ENCODE peak calls at places on chromosomes 1 and 21, in four cellular contexts. C, X, I and O are unnamed samples.
A peak's percentile ranks its signal among the peaks of the same experiment; 100 is the strongest.

GRCh38 chr1:168312718-168313604 is 32.3 kb downstream of the TBX19 start:
- DNase-seq in X (no peak), I (no peak), C (no peak), O (no peak)

GRCh38 chr1:194476872-194477271 is 1290.5 kb upstream of the B3GALT2 start:
- DNase-seq in X (no peak), C (no peak), I (no peak), O (no peak)

GRCh38 chr21:17819114-17819877 is at the start of gene C21orf91:
- DNase-seq in I (peak; percentile 56), X (peak; percentile 93), C (peak; percentile 95), O (peak; percentile 79)

GRCh38 chr21:32776743-32777142 is 5.2 kb upstream of the PAXBP1 start:
- DNase-seq in C (no peak), I (no peak), X (no peak), O (no peak)

GRCh38 chr21:45465611-45466329 is 60.8 kb downstream of the COL18A1 start:
- DNase-seq in C (no peak), I (no peak), X (no peak), O (no peak)

GRCh38 chr21:44360174-44360573 is 6.8 kb downstream of the TRPM2 start:
- DNase-seq in I (no peak), C (no peak), X (no peak), O (no peak)

GRCh38 chr21:17488620-17489019 is 24.2 kb upstream of the CXADR start:
- DNase-seq in C (no peak), I (no peak), X (no peak), O (no peak)

GRCh38 chr1:180675586-180675985 is 43.8 kb downstream of the XPR1 start:
- DNase-seq in X (no peak), C (no peak), I (peak; percentile 25), O (no peak)

GRCh38 chr1:14413809-14414208 is 184.7 kb upstream of the KAZN start:
- DNase-seq in X (no peak), I (no peak), C (no peak), O (no peak)

GRCh38 chr1:9823693-9823942 is 147 bp downstream of the CLSTN1 start:
- DNase-seq in C (peak; percentile 70), I (no peak), X (no peak), O (no peak)

GRCh38 chr21:22346576-22346975 is 1348.4 kb downstream of the NCAM2 start:
- DNase-seq in I (no peak), X (no peak), C (no peak), O (no peak)

GRCh38 chr1:169779970-169780369 is 14.7 kb downstream of the METTL18 start:
- DNase-seq in C (no peak), X (no peak), I (no peak), O (no peak)

GRCh38 chr1:151472852-151473731 is 13.8 kb upstream of the POGZ start:
- DNase-seq in I (no peak), C (peak; percentile 59), X (no peak), O (peak; percentile 44)

GRCh38 chr21:38759286-38759872 is 46.4 kb upstream of the ETS2 start:
- DNase-seq in X (no peak), I (no peak), C (no peak), O (no peak)

GRCh38 chr1:6971048-6971447 is 185.8 kb downstream of the CAMTA1 start:
- DNase-seq in I (no peak), C (no peak), X (no peak), O (no peak)

GRCh38 chr1:63915121-63915520 is 141.3 kb downstream of the ROR1 start:
- DNase-seq in C (no peak), X (no peak), I (peak; percentile 25), O (no peak)

GRCh38 chr1:23995431-23995837 is 15.3 kb upstream of the SRSF10 start:
- DNase-seq in C (no peak), I (no peak), X (no peak), O (no peak)

GRCh38 chr1:182968846-182969734 is 16.1 kb upstream of the SHCBP1L start:
- DNase-seq in I (peak; percentile 3), C (no peak), X (no peak), O (no peak)

GRCh38 chr1:92476071-92476607 is 10.6 kb downstream of the GFI1 start:
- DNase-seq in X (no peak), C (no peak), I (no peak), O (peak; percentile 20)

DNA sequence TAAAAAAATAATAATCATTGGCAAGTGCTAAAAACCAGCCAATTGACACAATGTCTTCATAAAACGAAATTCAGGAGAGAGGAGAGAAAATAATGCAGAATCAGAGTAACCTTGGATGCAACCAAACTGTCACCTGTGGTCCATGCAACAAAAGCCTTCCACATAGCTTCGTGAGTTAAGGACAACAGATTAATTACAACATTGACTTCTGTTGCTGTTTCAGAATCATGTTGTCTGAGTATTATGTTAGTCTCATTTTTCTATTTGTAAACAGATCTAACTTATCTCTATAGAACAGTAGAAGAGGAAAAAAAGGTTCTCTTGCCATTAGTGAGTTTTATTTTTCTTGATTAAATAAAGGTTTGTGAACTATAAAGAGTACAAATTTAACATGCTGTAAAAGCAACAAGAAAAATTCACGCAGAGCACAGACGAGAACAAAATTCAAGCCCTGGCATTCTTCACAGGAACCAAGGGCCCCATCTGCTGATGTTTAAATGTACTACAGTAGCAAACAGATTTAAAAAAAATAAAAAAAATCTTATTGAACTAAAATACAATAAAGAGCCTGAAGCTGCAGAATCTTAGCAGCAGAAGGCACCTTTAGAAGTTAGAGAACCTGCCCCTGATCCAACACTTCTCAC is 381.1 kb upstream of the PKN2 start:
- DNase-seq in I (peak; percentile 8), C (no peak), X (peak; percentile 38), O (no peak)
- TF ChIP-seq ELF4 in I (no peak), C (no peak), X (no peak), O (no peak)

GRCh38 chr1:205030916-205031315 is 12.1 kb upstream of the CNTN2 start:
- DNase-seq in C (no peak), X (no peak), I (no peak), O (no peak)
- TF ChIP-seq ELF4 in C (no peak), X (no peak), I (no peak), O (no peak)

GRCh38 chr1:201427923-201428322 is 6.4 kb upstream of the TNNI1 start:
- DNase-seq in I (no peak), X (no peak), C (no peak), O (no peak)

GRCh38 chr1:201430790-201431189 is 9.3 kb upstream of the TNNI1 start:
- DNase-seq in X (no peak), C (no peak), I (no peak), O (no peak)

GRCh38 chr1:201426395-201427310 is 5.1 kb upstream of the TNNI1 start:
- DNase-seq in I (no peak), C (no peak), X (no peak), O (no peak)

GRCh38 chr1:201432814-201433213 is 11.3 kb upstream of the TNNI1 start:
- DNase-seq in C (no peak), X (no peak), I (no peak), O (no peak)

GRCh38 chr1:201429771-201430501 is 8.4 kb upstream of the TNNI1 start:
- DNase-seq in I (no peak), X (no peak), C (no peak), O (no peak)
- TF ChIP-seq ELF4 in I (no peak), X (no peak), C (no peak), O (no peak)

GRCh38 chr21:37452222-37452621 is 85.6 kb downstream of the DYRK1A start:
- DNase-seq in I (no peak), X (no peak), C (no peak), O (no peak)
- TF ChIP-seq ELF4 in I (no peak), X (no peak), C (no peak), O (no peak)

GRCh38 chr1:192008281-192008825 is 149.9 kb upstream of the RGS18 start:
- DNase-seq in I (no peak), X (no peak), C (no peak), O (no peak)

GRCh38 chr1:192011525-192011924 is 146.7 kb upstream of the RGS18 start:
- DNase-seq in X (no peak), C (no peak), I (no peak), O (no peak)

GRCh38 chr1:192005976-192006375 is 152.3 kb upstream of the RGS18 start:
- DNase-seq in C (no peak), I (no peak), X (no peak), O (no peak)

GRCh38 chr1:192010406-192010805 is 147.9 kb upstream of the RGS18 start:
- DNase-seq in X (no peak), C (no peak), I (no peak), O (no peak)
- TF ChIP-seq ELF4 in X (no peak), C (no peak), I (no peak), O (no peak)

DNA sequence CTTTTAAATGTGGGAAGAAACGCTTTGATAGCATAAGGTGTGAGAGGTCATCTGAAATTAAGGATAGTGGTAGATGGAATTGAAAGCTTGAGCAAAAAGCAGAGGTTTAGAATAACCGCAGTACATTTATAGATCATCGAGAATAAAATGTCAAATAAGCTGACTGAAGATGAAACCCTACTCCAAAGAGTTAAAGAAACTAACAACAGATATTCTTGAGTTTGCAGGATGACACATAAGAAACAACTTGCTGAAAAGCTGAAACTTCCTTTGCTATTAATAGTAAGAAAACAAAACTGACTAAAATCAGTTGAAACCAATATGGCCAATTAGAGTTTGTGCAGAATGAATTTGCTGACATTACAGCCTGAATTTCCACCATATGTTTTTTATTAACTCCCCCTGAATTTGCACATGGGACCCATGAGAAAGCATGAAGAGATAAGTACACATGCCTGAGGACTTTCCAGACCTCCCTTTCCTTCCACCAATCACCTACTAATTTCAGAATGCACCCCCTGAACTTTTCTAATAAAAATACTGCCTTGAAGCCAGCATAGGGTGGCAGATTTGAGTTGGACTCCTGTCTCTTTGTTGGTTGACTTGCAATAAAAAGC is 1.7 kb upstream of the C1orf185 start:
- DNase-seq in I (no peak), X (no peak), C (no peak), O (no peak)
- TF ChIP-seq ELF4 in I (no peak), X (no peak), C (no peak), O (no peak)

DNA sequence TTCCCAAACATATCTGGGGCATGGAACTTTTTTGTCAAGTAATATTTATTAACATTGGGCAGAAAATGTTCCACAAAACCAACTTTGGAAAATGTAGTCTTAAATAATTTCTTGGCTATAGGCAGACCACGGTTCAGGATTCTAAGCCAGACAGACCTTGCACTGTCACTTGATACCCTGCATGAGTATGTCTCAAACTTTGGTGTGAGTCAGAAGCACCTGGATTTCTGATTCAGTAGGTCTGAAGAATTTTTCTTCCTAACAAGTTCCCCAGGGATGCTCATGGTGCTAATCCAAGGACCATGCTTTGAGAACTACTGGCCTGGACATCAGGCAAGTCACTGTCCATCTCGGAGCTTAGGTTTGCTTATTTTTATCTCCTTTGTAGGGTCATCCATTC is 562.0 kb downstream of the PLPP3 start:
- DNase-seq in C (no peak), I (no peak), X (no peak), O (no peak)
- TF ChIP-seq ELF4 in C (no peak), I (no peak), X (no peak), O (no peak)

DNA sequence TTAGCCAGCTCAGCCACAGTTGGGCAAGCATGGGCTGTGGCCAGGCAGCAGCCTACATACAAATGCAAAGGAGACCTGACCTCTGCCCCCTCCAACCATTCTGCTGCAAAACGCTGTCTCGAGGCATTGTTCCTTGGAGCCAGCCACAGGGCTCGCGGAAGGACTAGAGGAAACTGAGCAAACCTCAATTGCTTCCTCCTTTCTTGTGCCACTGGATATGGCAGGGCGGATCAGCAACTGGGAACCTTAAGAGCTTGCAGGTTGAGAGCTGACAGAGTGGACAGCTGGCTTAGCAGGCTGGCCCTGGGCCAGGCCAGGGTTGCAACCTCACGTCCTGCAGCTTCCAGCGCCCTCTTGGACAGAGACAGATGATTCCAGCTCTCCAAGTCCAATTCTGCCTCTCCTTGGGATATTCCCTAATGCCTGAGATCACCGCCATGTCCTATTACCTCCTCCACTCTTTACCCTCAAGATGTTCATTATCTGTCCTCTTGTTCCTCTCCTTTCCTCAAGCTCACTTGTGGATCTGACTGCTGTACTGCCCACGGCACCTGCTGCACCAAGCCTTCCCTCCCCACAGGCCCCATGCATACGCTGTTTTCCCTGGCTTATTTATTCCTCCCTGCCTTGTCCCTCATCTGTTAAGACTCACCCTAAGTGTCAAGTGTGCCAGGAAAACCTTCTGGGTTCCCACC is 67.5 kb downstream of the SDC3 start:
- DNase-seq in X (no peak), I (no peak), C (no peak), O (no peak)
- TF ChIP-seq ELF4 in X (no peak), I (no peak), C (no peak), O (no peak)